ENCODE peak calls at places on chromosomes 1 and 21, in nine cellular contexts. K is aorta; R is SK-N-DZ; W is myocyte; V is iris pigment epithelial cell; N is activated CD8-positive, alpha-beta memory T cell treated with anti-CD3 and anti-CD28 coated beads for 48 hours; D is SK-N-SH; M is cerebellar cortex; U is left colon. B is an unnamed sample.

GRCh38 chr1:193701729-193702128 is 515.3 kb upstream of the B3GALT2 start:
- DNase-seq in U (no peak), N (no peak), R (no peak), V (no peak), M (no peak), W (no peak), D (no peak), K (no peak), B (no peak)

GRCh38 chr1:98556521-98557158 is 104.9 kb upstream of the SNX7 start:
- DNase-seq in D (no peak), V (peak; percentile 25), M (no peak), U (no peak), K (no peak), W (peak; percentile 19), N (no peak), R (peak; percentile 8), B (no peak)

GRCh38 chr1:162003061-162003824 is 20.4 kb downstream of the OLFML2B start:
- DNase-seq in K (peak; percentile 88), D (no peak), V (peak; percentile 72), M (no peak), W (peak; percentile 100), N (no peak), R (peak; percentile 17), U (no peak), B (no peak)

GRCh38 chr1:177925006-177925405 is 44.9 kb downstream of the SEC16B start:
- DNase-seq in K (no peak), W (peak; percentile 92), U (no peak), M (no peak), V (peak; percentile 25), N (no peak), R (no peak), D (no peak), B (no peak)

GRCh38 chr1:46133946-46134345 is 1.5 kb upstream of the PIK3R3 start:
- DNase-seq in N (no peak), K (no peak), D (no peak), V (no peak), R (no peak), W (no peak), M (no peak), U (no peak), B (no peak)

GRCh38 chr1:162689745-162690671 is 57.7 kb downstream of the DDR2 start:
- DNase-seq in V (no peak), R (no peak), W (peak; percentile 85), D (no peak), K (no peak), M (no peak), U (no peak), N (no peak), B (no peak)

GRCh38 chr1:204293605-204294365 is 65.9 kb downstream of the PLEKHA6 start:
- DNase-seq in W (peak; percentile 95), K (no peak), U (no peak), N (no peak), M (no peak), D (no peak), R (no peak), V (peak; percentile 62), B (no peak)

GRCh38 chr1:15945832-15946448 is 30.0 kb downstream of the ZBTB17 start:
- DNase-seq in N (no peak), W (no peak), R (no peak), K (no peak), U (no peak), M (no peak), V (no peak), D (no peak), B (no peak)

GRCh38 chr1:207993477-207994445 is 82.8 kb upstream of the CD34 start:
- DNase-seq in M (no peak), N (no peak), V (peak; percentile 25), D (peak; percentile 42), K (no peak), R (no peak), U (no peak), W (no peak), B (no peak)

GRCh38 chr1:212302745-212303383 is 17.7 kb downstream of the PPP2R5A start:
- DNase-seq in K (no peak), V (peak; percentile 78), M (no peak), W (no peak), R (no peak), D (no peak), N (no peak), U (no peak), B (no peak)

GRCh38 chr1:199693724-199694123 is 333.8 kb upstream of the NR5A2 start:
- DNase-seq in D (no peak), M (no peak), W (no peak), K (no peak), V (no peak), U (no peak), N (no peak), R (no peak), B (no peak)

GRCh38 chr1:100713636-100714035 is 5.9 kb upstream of the VCAM1 start:
- DNase-seq in R (no peak), U (no peak), K (no peak), W (no peak), N (no peak), D (no peak), M (no peak), V (no peak), B (no peak)

GRCh38 chr21:45990741-45991605 is 9.4 kb downstream of the COL6A1 start:
- DNase-seq in K (peak; percentile 71), V (no peak), U (peak; percentile 5), R (no peak), M (no peak), W (no peak), N (no peak), D (no peak), B (no peak)

GRCh38 chr21:39640754-39641153 is 28.0 kb downstream of the B3GALT5 start:
- DNase-seq in R (no peak), D (no peak), U (no peak), M (no peak), V (no peak), K (no peak), W (no peak), N (no peak), B (no peak)

GRCh38 chr1:167599839-167600581 is 30.0 kb upstream of the RCSD1 start:
- DNase-seq in U (no peak), R (no peak), K (no peak), M (peak; percentile 74), D (peak; percentile 38), W (peak; percentile 91), N (no peak), V (peak; percentile 61), B (peak; percentile 80)

GRCh38 chr1:213820362-213821149 is 167.2 kb upstream of the PROX1 start:
- DNase-seq in M (no peak), D (no peak), V (no peak), N (no peak), K (no peak), U (no peak), R (no peak), W (no peak), B (peak; percentile 2)

GRCh38 chr21:44736291-44737004 is 25.1 kb upstream of the TSPEAR start:
- DNase-seq in K (peak; percentile 57), M (no peak), D (no peak), R (no peak), U (peak; percentile 86), N (no peak), W (no peak), V (no peak), B (no peak)

GRCh38 chr1:204565617-204566582 is 49.7 kb downstream of the MDM4 start:
- DNase-seq in D (peak; percentile 89), U (peak; percentile 52), V (peak; percentile 82), R (peak; percentile 81), N (peak; percentile 31), W (peak; percentile 72), M (peak; percentile 89), K (no peak), B (peak; percentile 91)

GRCh38 chr1:242242983-242243382 is 244.1 kb upstream of the MAP1LC3C start:
- DNase-seq in D (no peak), V (no peak), U (no peak), N (no peak), M (peak; percentile 96), R (no peak), W (no peak), K (no peak), B (peak; percentile 97)

GRCh38 chr1:18641005-18641941 is 10.6 kb downstream of the PAX7 start:
- DNase-seq in N (no peak), M (no peak), D (peak; percentile 49), K (no peak), V (no peak), W (no peak), U (no peak), R (no peak), B (no peak)

GRCh38 chr1:230919201-230919600 is 50.9 kb upstream of the C1orf198 start:
- DNase-seq in U (peak; percentile 40), M (no peak), K (no peak), R (no peak), D (no peak), N (no peak), V (no peak), W (no peak), B (no peak)

GRCh38 chr1:76955652-76956051 is 88.4 kb downstream of the ST6GALNAC5 start:
- DNase-seq in U (no peak), M (no peak), V (peak; percentile 75), D (no peak), R (no peak), W (no peak), N (no peak), K (no peak), B (no peak)

GRCh38 chr1:84611796-84612195 is 37.6 kb upstream of the CTBS start:
- DNase-seq in R (no peak), U (no peak), W (peak; percentile 30), M (no peak), D (no peak), V (peak; percentile 74), N (no peak), K (no peak), B (no peak)

GRCh38 chr1:161092621-161093028 is 3.3 kb upstream of the NECTIN4 start:
- DNase-seq in V (peak; percentile 66), W (no peak), R (no peak), D (peak; percentile 11), N (no peak), M (no peak), U (no peak), K (no peak), B (no peak)

GRCh38 chr1:2481885-2482284 is 5.8 kb downstream of the PLCH2 start:
- DNase-seq in U (no peak), N (no peak), M (no peak), K (no peak), W (no peak), V (no peak), R (no peak), D (peak; percentile 89), B (no peak)